ENCODE peak calls at places on chromosome 12, in six cellular contexts. D is GM12878, V is H1, L is SK-N-SH, A is HepG2, F is K562. M is an unnamed sample.

GRCh38 chr12:66688836-66689439 is 10.1 kb upstream of the GRIP1 start:
- DNase-seq in V (peak; percentile 41), F (peak; percentile 9), A (peak; percentile 65), L (peak; percentile 4), D (no peak), M (peak; percentile 52)

GRCh38 chr12:54413284-54414190 is 5.5 kb downstream of the ITGA5 start:
- DNase-seq in L (no peak), V (no peak), A (no peak), F (no peak), D (no peak), M (no peak)

GRCh38 chr12:59624732-59625455 is 29.1 kb downstream of the SLC16A7 start:
- DNase-seq in D (no peak), L (no peak), V (no peak), A (no peak), F (no peak), M (no peak)

GRCh38 chr12:56299308-56299852 is 750 bp downstream of the CS start:
- DNase-seq in F (peak; percentile 37), D (no peak), V (no peak), A (no peak), L (no peak), M (no peak)

GRCh38 chr12:106123551-106123991 is 15.2 kb downstream of the NUAK1 start:
- DNase-seq in D (no peak), V (no peak), L (no peak), A (no peak), F (no peak), M (no peak)

GRCh38 chr12:120139958-120140357 is 23.4 kb upstream of the RAB35 start:
- DNase-seq in V (no peak), D (no peak), F (no peak), L (no peak), A (no peak), M (no peak)

GRCh38 chr12:100216337-100216736 is 15.7 kb downstream of the ACTR6 start:
- DNase-seq in V (no peak), D (no peak), F (no peak), A (no peak), L (no peak), M (no peak)

GRCh38 chr12:118058881-118059644 is 1.9 kb downstream of the WSB2 start:
- DNase-seq in D (no peak), L (no peak), F (no peak), A (peak; percentile 44), V (no peak), M (no peak)

GRCh38 chr12:104958946-104959841 is 1.1 kb upstream of the SLC41A2 start:
- DNase-seq in V (no peak), L (no peak), F (peak; percentile 45), D (no peak), A (peak; percentile 30), M (no peak)

GRCh38 chr12:53495903-53496751 is 3.1 kb downstream of the MAP3K12 start:
- DNase-seq in A (peak; percentile 63), L (no peak), F (peak; percentile 56), D (peak; percentile 28), V (no peak), M (no peak)

GRCh38 chr12:12938541-12938940 is 13.4 kb downstream of the GPRC5D start:
- DNase-seq in L (no peak), F (no peak), A (no peak), D (no peak), V (no peak), M (no peak)

GRCh38 chr12:71710276-71711125 is 24.6 kb downstream of the TMEM19 start:
- DNase-seq in A (peak; percentile 34), L (no peak), D (no peak), F (no peak), V (peak; percentile 19), M (peak; percentile 92)

GRCh38 chr12:50845021-50845647 is 2.4 kb downstream of the TMPRSS12 start:
- DNase-seq in V (no peak), D (no peak), A (no peak), F (no peak), L (no peak), M (no peak)

DNA sequence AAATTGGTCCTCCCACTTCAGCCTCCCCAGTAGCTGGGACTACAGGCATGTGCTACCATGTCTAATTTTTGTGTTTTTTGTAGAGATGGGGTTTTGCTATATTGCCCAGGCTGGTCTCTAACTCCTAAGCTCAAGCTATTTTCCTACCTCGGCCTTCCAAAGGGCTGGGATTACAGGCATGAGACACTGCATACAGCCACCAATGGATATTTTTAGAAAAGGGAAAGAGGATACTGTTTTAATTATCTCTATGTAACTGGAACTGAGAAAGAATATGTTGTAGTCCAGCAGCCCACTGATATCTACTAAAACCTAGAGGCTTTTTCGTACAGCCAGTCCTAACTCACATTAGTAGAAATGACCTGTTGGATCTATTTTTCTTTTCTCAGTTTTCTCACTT is 6.2 kb downstream of the TMPRSS12 start:
- DNase-seq in D (no peak), L (no peak), A (no peak), V (no peak), F (no peak), M (no peak)
- TF ChIP-seq YY1 in D (no peak), L (no peak), A (no peak), V (no peak), F (no peak), M (no peak)

DNA sequence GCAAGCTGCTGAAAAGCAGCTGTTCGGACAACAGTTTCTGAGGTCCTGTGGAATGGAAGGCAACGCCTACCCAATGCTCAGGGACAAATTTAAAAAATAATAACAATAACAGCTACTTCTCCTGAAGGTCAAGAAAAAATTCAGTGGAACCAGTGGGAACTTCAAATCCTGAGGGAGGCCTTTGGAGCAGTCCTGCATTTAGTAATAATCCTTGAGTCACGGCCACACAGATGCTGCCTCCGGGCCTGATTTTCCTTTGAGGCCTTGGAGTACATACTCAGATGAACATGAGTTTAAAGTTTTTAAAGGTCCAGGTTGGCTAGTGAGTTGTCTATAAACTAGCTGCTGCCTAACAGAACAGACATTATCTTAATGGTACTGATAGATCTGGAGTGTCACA is 268.0 kb downstream of the MSRB3 start:
- DNase-seq in L (no peak), A (no peak), V (no peak), D (no peak), F (no peak), M (no peak)
- TF ChIP-seq MAX in L (no peak), A (no peak), V (no peak), D (no peak), F (no peak), M (no peak)

DNA sequence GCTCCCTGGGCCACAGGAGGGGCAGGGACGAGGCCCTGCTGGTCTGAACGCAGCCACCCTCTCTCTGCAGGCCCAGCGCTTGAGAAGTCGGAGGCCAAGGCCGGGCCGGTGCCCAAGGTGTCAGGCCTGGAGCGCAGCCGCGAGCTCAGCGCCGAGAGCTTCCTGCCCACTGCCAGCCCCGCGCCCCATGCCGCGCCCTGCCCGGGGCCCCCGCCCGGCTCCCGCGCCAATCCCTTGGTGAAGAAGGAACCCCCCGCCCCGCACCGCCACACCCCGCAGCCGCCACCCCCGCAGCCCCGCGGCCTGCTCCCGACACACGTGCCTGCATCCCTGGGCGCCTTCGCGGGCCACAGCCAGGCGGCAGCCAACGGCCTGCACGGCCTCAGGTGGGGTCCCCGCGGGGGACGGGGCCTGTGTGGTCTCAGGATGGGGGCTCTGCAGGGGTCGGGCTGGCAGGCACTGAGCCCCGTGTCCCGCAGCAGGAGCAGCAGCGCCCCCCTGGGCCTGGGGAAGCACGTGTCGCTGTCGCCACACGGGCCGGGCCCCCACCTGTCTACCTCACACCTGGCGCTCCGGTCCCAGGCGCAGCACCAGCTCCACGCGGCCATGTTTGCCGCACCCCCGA is 40.4 kb downstream of the LRCOL1 start:
- DNase-seq in D (no peak), A (no peak), L (no peak), F (no peak), V (no peak), M (no peak)
- TF ChIP-seq YY1 in D (no peak), A (no peak), L (no peak), F (no peak), V (no peak), M (no peak)

DNA sequence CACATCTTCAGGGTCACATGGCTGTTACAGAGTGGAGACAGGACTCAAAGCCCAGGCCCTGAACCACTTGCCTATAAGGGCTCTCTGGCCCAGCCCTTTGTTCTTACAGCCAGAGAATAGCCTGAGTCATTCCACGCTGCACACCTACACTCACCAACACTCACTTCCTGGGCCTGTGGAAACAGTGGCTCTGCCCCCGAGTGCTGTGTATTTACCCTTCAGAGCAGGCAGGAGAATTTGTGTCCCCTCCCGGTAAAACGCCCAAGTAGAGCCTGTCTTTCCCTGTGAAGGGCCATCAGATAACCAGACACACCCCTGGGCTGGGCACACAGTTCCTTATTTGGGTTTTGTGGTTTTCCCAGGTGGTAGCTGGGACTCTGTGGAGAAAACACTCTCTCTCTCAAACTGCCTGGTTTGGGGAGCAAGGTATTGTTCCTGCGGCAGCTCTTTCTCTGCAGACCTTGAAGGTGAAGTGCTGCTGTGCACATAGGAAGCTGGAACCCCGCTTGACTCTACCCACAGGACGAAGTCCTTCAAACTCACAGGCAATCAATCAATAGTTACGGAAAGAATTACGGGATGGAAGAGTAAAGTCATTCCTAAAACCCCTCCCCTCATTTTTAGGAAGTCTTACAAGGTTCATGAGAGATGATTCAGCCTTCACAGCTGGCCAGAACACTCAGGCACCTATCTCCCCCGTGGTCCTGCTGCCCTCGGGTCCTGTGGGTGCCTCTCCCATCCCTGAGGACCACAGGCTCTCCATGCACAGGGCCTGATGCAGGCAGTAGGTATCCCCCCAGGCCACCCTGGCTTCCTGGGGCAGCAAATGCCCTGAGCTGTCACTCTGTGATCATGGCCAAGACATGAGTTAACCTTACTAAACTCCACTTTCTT is 20.3 kb downstream of the FIGNL2 start:
- DNase-seq in F (peak; percentile 31), L (no peak), A (no peak), D (no peak), V (no peak), M (no peak)
- TF ChIP-seq MAX in F (no peak), L (no peak), A (no peak), D (no peak), V (no peak), M (no peak)

DNA sequence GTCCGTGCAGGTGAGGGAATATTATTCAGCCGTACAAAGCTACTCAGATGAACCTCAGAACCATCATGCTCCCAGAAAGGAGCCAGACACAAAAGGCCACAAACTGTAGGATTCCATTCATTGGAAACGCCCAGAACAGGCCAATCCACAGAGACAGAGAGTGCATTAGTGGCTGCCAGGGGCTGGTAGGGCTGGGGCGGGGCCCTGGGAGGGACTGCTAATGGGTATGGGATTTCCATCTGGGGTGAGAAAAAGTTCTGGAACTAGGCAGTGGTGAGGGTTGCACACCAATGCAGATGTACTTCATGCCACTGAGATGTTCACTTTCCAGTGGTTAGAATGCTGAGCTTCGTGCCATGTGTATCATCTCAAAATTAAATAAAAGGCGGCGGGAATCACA is 101.1 kb downstream of the RFLNA start:
- DNase-seq in F (no peak), L (no peak), V (no peak), A (no peak), D (no peak), M (no peak)
- TF ChIP-seq YY1 in F (no peak), L (no peak), V (no peak), A (no peak), D (no peak), M (no peak)

GRCh38 chr12:95881331-95881955 is 22.7 kb downstream of the SNRPF start:
- DNase-seq in V (no peak), D (no peak), A (no peak), F (no peak), L (no peak), M (no peak)
- TF ChIP-seq MAX in V (no peak), D (no peak), A (no peak), F (no peak), L (no peak), M (no peak)

M was measured in HCT116.